ENCODE peak calls at places on chromosomes 4 and X, in six cellular contexts. S, Z, J, K, O and F are unnamed samples.

GRCh38 chr4:102352774-102353173 is 7.5 kb upstream of the SLC39A8 start:
- DNase-seq in S (no peak), Z (no peak), J (no peak), K (no peak), O (no peak), F (no peak)

GRCh38 chr4:188779586-188779985 is 640.3 kb downstream of the TRIML1 start:
- DNase-seq in S (no peak), Z (no peak), J (no peak), K (no peak), O (peak), F (no peak)

GRCh38 chr4:137949746-137950145 is 292.4 kb downstream of the SLC7A11 start:
- DNase-seq in S (no peak), Z (no peak), J (no peak), K (no peak), O (peak), F (no peak)

GRCh38 chr4:118226611-118227010 is 126.2 kb downstream of the PRSS12 start:
- DNase-seq in S (no peak), Z (no peak), J (no peak), K (no peak), O (no peak), F (no peak)

GRCh38 chr4:1310031-1310795 is 20.5 kb downstream of the MAEA start:
- DNase-seq in S (peak), Z (no peak), J (no peak), K (no peak), O (no peak), F (no peak)

GRCh38 chrX:9378980-9379696 is 85.7 kb upstream of the TBL1X start:
- DNase-seq in S (no peak), Z (no peak), J (no peak), K (no peak), O (peak), F (no peak)

GRCh38 chr4:107034982-107035710 is 967 bp downstream of the DKK2 start:
- DNase-seq in S (no peak), Z (no peak), J (no peak), K (peak), O (peak), F (no peak)

GRCh38 chr4:11632488-11632887 is 203.8 kb upstream of the HS3ST1 start:
- DNase-seq in S (no peak), Z (no peak), J (no peak), K (no peak), O (no peak), F (no peak)

GRCh38 chrX:68868316-68868715 is 39.5 kb downstream of the EFNB1 start:
- DNase-seq in S (no peak), Z (no peak), J (no peak), K (no peak), O (no peak), F (no peak)

GRCh38 chrX:19678941-19679340 is 163.6 kb upstream of the MAP3K15 start:
- DNase-seq in S (no peak), Z (no peak), J (no peak), K (no peak), O (no peak), F (no peak)

GRCh38 chr4:82746705-82747567 is 51.7 kb downstream of the SCD5 start:
- DNase-seq in S (no peak), Z (no peak), J (no peak), K (no peak), O (no peak), F (no peak)

GRCh38 chr4:178185517-178185916 is 743.3 kb upstream of the AGA start:
- DNase-seq in S (no peak), Z (no peak), J (no peak), K (no peak), O (no peak), F (no peak)

GRCh38 chr4:163448541-163449203 is 24.9 kb downstream of the TKTL2 start:
- DNase-seq in S (no peak), Z (no peak), J (no peak), K (no peak), O (peak), F (no peak)

GRCh38 chr4:87886083-87886482 is 53.3 kb downstream of the MEPE start:
- DNase-seq in S (no peak), Z (no peak), J (no peak), K (no peak), O (no peak), F (no peak)

GRCh38 chrX:45557390-45557789 is 356.7 kb upstream of the DIPK2B start:
- DNase-seq in S (no peak), Z (no peak), J (no peak), K (no peak), O (no peak), F (no peak)

GRCh38 chr4:16067515-16067914 is 16.3 kb downstream of the PROM1 start:
- DNase-seq in S (no peak), Z (peak), J (peak), K (no peak), O (no peak), F (no peak)

GRCh38 chrX:71989768-71990167 is 79.1 kb downstream of the NHSL2 start:
- DNase-seq in S (no peak), Z (no peak), J (no peak), K (peak), O (peak), F (no peak)

GRCh38 chr4:140426610-140427103 is 791 bp downstream of the CLGN start:
- DNase-seq in S (no peak), Z (no peak), J (peak), K (no peak), O (no peak), F (no peak)

GRCh38 chrX:119459181-119459580 is 9.1 kb upstream of the SLC25A5 start:
- DNase-seq in S (no peak), Z (no peak), J (no peak), K (no peak), O (peak), F (no peak)

GRCh38 chr4:47642985-47643745 is 158.1 kb downstream of the ATP10D start:
- DNase-seq in S (no peak), Z (no peak), J (no peak), K (no peak), O (peak), F (no peak)

GRCh38 chrX:133838761-133839676 is 146.4 kb downstream of the GPC3 start:
- DNase-seq in S (no peak), Z (peak), J (peak), K (no peak), O (peak), F (no peak)

GRCh38 chrX:56853436-56853835 is 124.4 kb downstream of the NBDY start:
- DNase-seq in S (no peak), Z (no peak), J (no peak), K (no peak), O (no peak), F (no peak)

GRCh38 chrX:74546984-74547383 is 67.4 kb downstream of the RLIM start:
- DNase-seq in S (no peak), Z (no peak), J (no peak), K (no peak), O (no peak), F (no peak)

GRCh38 chr4:83320548-83320947 is 14.1 kb downstream of the HPSE start:
- DNase-seq in S (peak), Z (peak), J (no peak), K (peak), O (peak), F (peak)

GRCh38 chr4:2939383-2940243 is 23.6 kb downstream of the NOP14 start:
- DNase-seq in S (peak), Z (no peak), J (no peak), K (no peak), O (no peak), F (peak)

GRCh38 chrX:130094712-130095111 is 15.6 kb downstream of the ELF4 start:
- DNase-seq in S (no peak), Z (no peak), J (no peak), K (no peak), O (no peak), F (no peak)

GRCh38 chr4:36168127-36168898 is 76.0 kb downstream of the ARAP2 start:
- DNase-seq in S (no peak), Z (no peak), J (no peak), K (no peak), O (no peak), F (no peak)

GRCh38 chr4:1582227-1582626 is 101.9 kb downstream of the FAM53A start:
- DNase-seq in S (peak), Z (no peak), J (no peak), K (peak), O (no peak), F (peak)

GRCh38 chrX:132413459-132413858 is 75.4 kb downstream of the MBNL3 start:
- DNase-seq in S (no peak), Z (no peak), J (no peak), K (no peak), O (no peak), F (no peak)

GRCh38 chr4:37685211-37685725 is 908 bp downstream of the RELL1 start:
- DNase-seq in S (no peak), Z (no peak), J (no peak), K (no peak), O (peak), F (no peak)